ENCODE peak calls at places on chromosomes 5 and 9, in five cellular contexts. J, F, P, I and Q are unnamed samples.

GRCh38 chr9:126702501-126703329 is 89.0 kb downstream of the LMX1B start:
- DNase-seq in P (no peak), J (no peak), F (no peak), I (no peak), Q (no peak)

GRCh38 chr5:24899180-24899579 is 254.4 kb upstream of the CDH10 start:
- DNase-seq in P (no peak), I (no peak), J (no peak), F (no peak), Q (no peak)

GRCh38 chr5:124728331-124729307 is 17.8 kb downstream of the ZNF608 start:
- DNase-seq in F (no peak), J (no peak), P (no peak), I (no peak), Q (no peak)

GRCh38 chr5:80083115-80083890 is 48.2 kb downstream of the THBS4 start:
- DNase-seq in I (no peak), F (no peak), P (no peak), J (no peak), Q (no peak)

GRCh38 chr9:88645172-88645868 is 110.3 kb downstream of the NXNL2 start:
- DNase-seq in F (no peak), J (no peak), I (no peak), P (no peak), Q (no peak)

GRCh38 chr9:95947118-95947517 is 71.6 kb downstream of the ERCC6L2 start:
- DNase-seq in F (no peak), I (no peak), J (no peak), P (no peak), Q (no peak)

GRCh38 chr9:130090915-130091314 is 37.2 kb downstream of the GPR107 start:
- DNase-seq in J (no peak), P (no peak), I (no peak), F (no peak), Q (no peak)

GRCh38 chr5:98454904-98455303 is 318.6 kb upstream of the RGMB start:
- DNase-seq in P (no peak), J (no peak), F (no peak), I (no peak), Q (no peak)

GRCh38 chr9:99977042-99977792 is 70.8 kb downstream of the STX17 start:
- DNase-seq in P (no peak), J (no peak), I (no peak), F (no peak), Q (no peak)

GRCh38 chr5:181120311-181120710 is 10.7 kb downstream of the OR2V1 start:
- DNase-seq in I (no peak), J (no peak), P (no peak), F (no peak), Q (no peak)

GRCh38 chr5:103894882-103895281 is 332.3 kb upstream of the NUDT12 start:
- DNase-seq in F (peak), J (peak), I (no peak), P (no peak), Q (no peak)

GRCh38 chr5:135565691-135566421 is 12.9 kb downstream of the CXCL14 start:
- DNase-seq in F (peak), P (peak), J (no peak), I (peak), Q (no peak)

GRCh38 chr5:34415559-34416198 is 240.4 kb upstream of the RAI14 start:
- DNase-seq in P (no peak), F (no peak), J (no peak), I (no peak), Q (no peak)

GRCh38 chr5:81904166-81904565 is 67.7 kb upstream of the ATG10 start:
- DNase-seq in P (no peak), J (no peak), I (no peak), F (no peak), Q (no peak)

GRCh38 chr5:23977996-23978395 is 470.6 kb downstream of the PRDM9 start:
- DNase-seq in I (no peak), P (no peak), F (peak), J (peak), Q (no peak)

GRCh38 chr5:82338731-82339130 is 60.6 kb upstream of the RPS23 start:
- DNase-seq in P (no peak), J (no peak), I (no peak), F (no peak), Q (no peak)

GRCh38 chr5:53381-54174 is 38.4 kb upstream of the PLEKHG4B start:
- DNase-seq in I (no peak), J (peak), P (peak), F (peak), Q (no peak)

GRCh38 chr5:110356687-110357086 is 369.8 kb downstream of the TMEM232 start:
- DNase-seq in I (no peak), J (no peak), F (no peak), P (no peak), Q (no peak)

GRCh38 chr9:71783120-71783523 is 14.8 kb upstream of the CEMIP2 start:
- DNase-seq in J (no peak), I (peak), P (peak), F (peak), Q (no peak)

GRCh38 chr5:36728697-36729543 is 122.5 kb downstream of the SLC1A3 start:
- DNase-seq in F (peak), I (no peak), J (no peak), P (no peak), Q (no peak)

GRCh38 chr9:98365724-98366123 is 110.3 kb upstream of the TBC1D2 start:
- DNase-seq in F (no peak), P (no peak), I (no peak), J (no peak), Q (no peak)

GRCh38 chr9:92709954-92710353 is 40.0 kb upstream of the IPPK start:
- DNase-seq in P (no peak), F (no peak), I (no peak), J (no peak), Q (no peak)

GRCh38 chr5:58849995-58850667 is 267.3 kb downstream of the RAB3C start:
- DNase-seq in P (peak), F (peak), I (no peak), J (no peak), Q (no peak)

GRCh38 chr5:157265714-157266285 is at the start of gene CYFIP2:
- DNase-seq in I (peak), J (no peak), P (peak), F (peak), Q (peak)

GRCh38 chr9:92328225-92328624 is 2.5 kb downstream of the CENPP start:
- DNase-seq in P (no peak), J (no peak), F (no peak), I (no peak), Q (no peak)

GRCh38 chr9:133139246-133140173 is 18.5 kb upstream of the RALGDS start:
- DNase-seq in P (no peak), J (no peak), I (peak), F (no peak), Q (no peak)

GRCh38 chr9:108310202-108310601 is 545.6 kb downstream of the ACTL7B start:
- DNase-seq in F (no peak), I (no peak), J (no peak), P (no peak), Q (no peak)

GRCh38 chr5:25327173-25327572 is 682.4 kb upstream of the CDH10 start:
- DNase-seq in F (no peak), J (no peak), I (no peak), P (no peak), Q (no peak)

GRCh38 chr9:72674961-72675360 is 153.6 kb downstream of the TMC1 start:
- DNase-seq in I (no peak), P (no peak), J (no peak), F (no peak), Q (no peak)

GRCh38 chr9:15786616-15787015 is 233.8 kb downstream of the CCDC171 start:
- DNase-seq in F (no peak), J (no peak), I (no peak), P (no peak), Q (no peak)

GRCh38 chr5:33311893-33312292 is 128.9 kb upstream of the TARS1 start:
- DNase-seq in F (no peak), I (no peak), J (no peak), P (no peak), Q (no peak)

GRCh38 chr9:115038138-115038537 is 79.8 kb downstream of the TNC start:
- DNase-seq in J (no peak), F (no peak), P (no peak), I (no peak), Q (no peak)

GRCh38 chr9:121278535-121279169 is 10.7 kb downstream of the GSN start:
- DNase-seq in I (no peak), P (peak), J (no peak), F (peak), Q (no peak)

DNA sequence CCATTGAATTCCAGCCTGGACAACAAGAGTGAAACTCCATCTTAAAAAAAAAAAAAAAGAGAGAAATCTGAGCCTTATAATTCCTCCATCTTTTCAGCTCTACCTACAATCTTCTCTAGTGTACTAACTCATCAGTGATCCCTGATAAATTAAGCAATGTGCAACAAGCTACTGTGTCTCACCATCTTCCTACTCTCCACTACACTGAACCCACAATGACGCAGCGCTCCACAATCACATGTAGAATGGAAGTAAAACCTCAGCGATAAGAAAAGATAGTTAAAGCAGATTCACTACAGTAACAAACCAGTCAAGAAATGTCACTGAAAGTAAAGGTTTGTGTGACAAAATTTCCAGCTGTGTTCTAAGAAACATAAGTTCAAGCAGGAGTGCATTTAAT is 13.5 kb downstream of the ABCA1 start:
- DNase-seq in J (no peak), F (no peak), P (no peak), I (no peak), Q (no peak)
- H3K27ac ChIP-seq in J (no peak), F (no peak), P (no peak), I (no peak), Q (no peak)

DNA sequence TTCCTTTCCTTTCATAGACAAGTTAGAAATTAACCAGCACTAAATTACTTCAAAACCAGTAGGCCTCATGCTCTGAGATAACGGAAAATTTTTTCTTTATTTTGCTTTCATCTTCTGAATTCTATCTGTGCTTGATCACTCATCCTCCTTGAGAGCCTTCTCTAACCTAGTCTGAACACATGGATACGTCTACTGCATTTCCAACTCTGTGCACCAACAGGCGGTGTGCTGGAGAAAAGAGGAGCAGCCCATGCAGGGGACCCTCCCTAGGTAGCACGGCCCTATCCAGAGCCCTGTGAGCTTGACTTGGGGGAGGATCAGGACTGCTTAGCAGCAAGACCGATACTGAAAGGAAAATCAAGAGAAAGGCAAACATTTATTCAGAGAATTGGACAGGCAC is 149.8 kb downstream of the AUH start:
- DNase-seq in J (no peak), F (peak), I (no peak), P (peak), Q (no peak)
- TF ChIP-seq POLR2A in J (no peak), F (peak), I (no peak), P (no peak), Q (no peak)

GRCh38 chr5:119333421-119333851 is 22.4 kb upstream of the TNFAIP8 start:
- DNase-seq in J (no peak), F (no peak), P (no peak), I (no peak), Q (no peak)
- H3K27ac ChIP-seq in J (no peak), F (no peak), P (no peak), I (peak), Q (peak)

GRCh38 chr5:175842947-175843793 is 28.2 kb upstream of the CPLX2 start:
- DNase-seq in F (no peak), J (no peak), I (no peak), P (no peak), Q (no peak)
- TF ChIP-seq POLR2A in F (no peak), J (no peak), I (no peak), P (no peak), Q (no peak)